ENCODE peak calls at places on chromosomes 13 and 19, in seven cellular contexts. H, J, K, S, W, Q and X are unnamed samples. For H3K4me1, H3K9me3 and H3K36me3, the result is how much of the 10 kb centered on the place peaks cover.

GRCh38 chr19:42255766-42256750 is 1.1 kb upstream of the ERF start:
- DNase-seq in J (peak), W (no peak), Q (peak), H (no peak), K (peak), S (peak), X (no peak)

GRCh38 chr19:28465317-28466086 is 747.4 kb downstream of the UQCRFS1 start:
- DNase-seq in Q (no peak), K (no peak), J (no peak), H (no peak), W (no peak), S (no peak), X (no peak)

GRCh38 chr13:110442946-110443632 is 118.4 kb downstream of the RAB20 start:
- DNase-seq in K (peak), S (no peak), W (no peak), H (no peak), Q (no peak), J (no peak), X (no peak)

GRCh38 chr19:53101518-53101917 is 1.7 kb downstream of the ZNF160 start:
- DNase-seq in Q (no peak), W (no peak), K (peak), H (no peak), J (no peak), S (no peak), X (no peak)

GRCh38 chr19:37914908-37915307 is 7.9 kb downstream of the SIPA1L3 start:
- DNase-seq in S (no peak), W (no peak), K (no peak), J (no peak), Q (no peak), H (no peak), X (no peak)

GRCh38 chr19:42412223-42412622 is 15.0 kb downstream of the LIPE start:
- DNase-seq in S (peak), J (no peak), W (no peak), Q (no peak), H (peak), K (no peak), X (no peak)

GRCh38 chr13:111506131-111506530 is 185.7 kb downstream of the TEX29 start:
- DNase-seq in J (no peak), K (no peak), S (no peak), W (no peak), Q (peak), H (no peak), X (no peak)

GRCh38 chr13:40446365-40446764 is 220.1 kb downstream of the FOXO1 start:
- DNase-seq in H (no peak), W (no peak), J (no peak), K (no peak), Q (no peak), S (no peak), X (no peak)

GRCh38 chr13:113628291-113629270 is 29.4 kb downstream of the ATP4B start:
- DNase-seq in J (no peak), H (peak), S (peak), Q (no peak), K (no peak), W (no peak), X (no peak)

GRCh38 chr13:81223784-81224501 is 883.0 kb upstream of the SPRY2 start:
- DNase-seq in H (no peak), S (peak), W (no peak), K (no peak), J (no peak), Q (no peak), X (no peak)

GRCh38 chr13:44271915-44272341 is 101.7 kb upstream of the SERP2 start:
- DNase-seq in J (peak), W (no peak), K (no peak), H (peak), Q (no peak), S (no peak), X (no peak)

GRCh38 chr13:42883771-42884170 is 102.4 kb downstream of the FAM216B start:
- DNase-seq in Q (no peak), K (peak), W (peak), H (no peak), S (peak), J (no peak), X (no peak)

GRCh38 chr19:55633866-55634265 is 6.9 kb upstream of the ZNF580 start:
- DNase-seq in H (no peak), J (no peak), W (no peak), S (no peak), K (no peak), Q (no peak), X (no peak)

GRCh38 chr13:71754407-71754974 is 112.5 kb downstream of the DACH1 start:
- DNase-seq in H (no peak), W (no peak), Q (no peak), S (no peak), J (peak), K (no peak), X (no peak)

DNA sequence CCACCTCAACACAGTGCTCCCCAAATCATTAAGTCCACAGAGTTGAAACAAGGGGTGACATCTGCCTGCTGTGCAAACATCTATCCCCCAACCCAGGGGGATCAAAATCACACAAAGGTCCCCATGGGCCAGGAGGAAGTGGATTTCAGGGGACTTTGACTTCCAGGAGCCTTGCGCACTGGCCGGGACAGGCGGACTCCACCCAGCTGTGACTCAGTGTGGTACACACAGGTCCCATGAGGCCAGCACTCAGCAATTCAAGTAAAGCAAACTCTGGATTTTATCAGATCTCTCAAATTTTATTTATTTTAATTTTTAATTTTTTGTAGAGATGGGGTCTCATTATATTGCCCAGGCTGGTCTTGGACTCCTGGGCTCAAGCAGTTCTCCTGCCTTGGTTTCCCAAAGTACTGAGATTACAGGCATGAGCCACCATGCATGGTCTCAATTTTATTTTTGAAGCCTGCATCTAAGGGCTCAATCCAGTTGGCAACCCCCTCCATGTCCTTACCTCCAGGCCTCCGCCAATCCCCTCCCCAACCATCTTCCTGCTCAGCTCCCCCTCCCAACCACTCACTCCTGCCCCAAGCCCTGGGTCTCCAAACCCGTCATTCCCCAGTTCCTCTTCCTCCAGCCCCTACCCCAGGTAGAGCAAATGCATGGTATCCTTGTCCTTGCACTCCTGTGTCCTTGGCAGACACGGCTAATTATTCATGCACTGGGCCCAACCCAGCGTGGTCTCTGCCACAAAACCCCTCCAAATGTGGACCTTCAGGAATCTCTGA is 18.2 kb downstream of the ARHGAP33 start:
- DNase-seq in S (no peak), J (no peak), K (no peak), H (no peak), Q (no peak), W (no peak), X (no peak)
- H3K4me1 ChIP-seq in S (under half), J (under half), K (under half), H (under half), Q (under half), W (under half), X (under half)

GRCh38 chr13:19172647-19173030 is 9.0 kb downstream of the TUBA3C start:
- DNase-seq in Q (no peak), K (no peak), J (no peak), S (no peak), W (no peak), H (no peak), X (no peak)

GRCh38 chr13:19172007-19172646 is 9.5 kb downstream of the TUBA3C start:
- DNase-seq in H (no peak), J (no peak), W (no peak), Q (no peak), S (no peak), K (no peak), X (no peak)

GRCh38 chr13:19171563-19171962 is 10.1 kb downstream of the TUBA3C start:
- DNase-seq in W (no peak), S (no peak), K (no peak), Q (no peak), J (no peak), H (no peak), X (no peak)

GRCh38 chr13:19169991-19170390 is 11.6 kb downstream of the TUBA3C start:
- DNase-seq in K (no peak), S (no peak), H (no peak), J (no peak), W (no peak), Q (no peak), X (no peak)

DNA sequence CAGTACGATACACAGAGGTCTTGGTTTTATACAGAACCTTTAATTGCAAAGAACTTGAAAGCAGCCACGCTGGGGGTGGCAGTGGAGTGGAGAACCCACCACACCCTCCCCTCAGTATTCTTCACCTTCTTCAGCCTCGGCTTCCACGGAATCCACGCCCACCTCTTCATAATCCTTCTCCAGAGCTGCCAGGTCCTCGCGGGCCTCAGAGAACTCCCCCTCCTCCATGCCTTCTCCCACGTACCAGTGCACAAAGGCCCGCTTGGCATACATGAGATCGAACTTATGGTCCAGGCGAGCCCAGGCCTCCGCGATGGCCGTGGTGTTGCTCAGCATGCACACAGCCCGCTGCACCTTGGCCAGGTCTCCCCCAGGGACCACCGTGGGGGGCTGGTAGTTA is 7.9 kb downstream of the TUBA3C start:
- DNase-seq in Q (no peak), H (no peak), J (no peak), K (no peak), W (no peak), S (no peak), X (no peak)
- H3K9me3 ChIP-seq in Q (under half), H (under half), J (under half), K (under half), W (half or more), S (half or more), X (under half)

GRCh38 chr19:7978196-7978825 is 27.1 kb downstream of the ELAVL1 start:
- DNase-seq in S (no peak), Q (no peak), W (no peak), H (no peak), K (peak), J (no peak), X (no peak)
- H3K36me3 ChIP-seq in S (under half), Q (under half), W (under half), H (under half), K (half or more), J (under half), X (half or more)

GRCh38 chr19:46347985-46348384 is 1.1 kb downstream of the PPP5C start:
- DNase-seq in S (no peak), K (no peak), H (no peak), J (no peak), W (no peak), Q (no peak), X (no peak)
- H3K4me1 ChIP-seq in S (under half), K (under half), H (under half), J (under half), W (under half), Q (under half), X (under half)

GRCh38 chr19:16911046-16911445 is 22.2 kb downstream of the F2RL3 start:
- DNase-seq in S (no peak), Q (no peak), K (no peak), J (no peak), H (no peak), W (no peak), X (no peak)

GRCh38 chr19:16903347-16903746 is 14.5 kb downstream of the F2RL3 start:
- DNase-seq in Q (no peak), S (no peak), K (no peak), W (no peak), H (no peak), J (no peak), X (no peak)

GRCh38 chr19:16912780-16913179 is 24.0 kb downstream of the F2RL3 start:
- DNase-seq in K (no peak), J (no peak), Q (no peak), W (no peak), H (no peak), S (no peak), X (no peak)

GRCh38 chr19:16904599-16904998 is 15.8 kb downstream of the F2RL3 start:
- DNase-seq in Q (no peak), K (no peak), W (no peak), S (no peak), H (no peak), J (no peak), X (no peak)

DNA sequence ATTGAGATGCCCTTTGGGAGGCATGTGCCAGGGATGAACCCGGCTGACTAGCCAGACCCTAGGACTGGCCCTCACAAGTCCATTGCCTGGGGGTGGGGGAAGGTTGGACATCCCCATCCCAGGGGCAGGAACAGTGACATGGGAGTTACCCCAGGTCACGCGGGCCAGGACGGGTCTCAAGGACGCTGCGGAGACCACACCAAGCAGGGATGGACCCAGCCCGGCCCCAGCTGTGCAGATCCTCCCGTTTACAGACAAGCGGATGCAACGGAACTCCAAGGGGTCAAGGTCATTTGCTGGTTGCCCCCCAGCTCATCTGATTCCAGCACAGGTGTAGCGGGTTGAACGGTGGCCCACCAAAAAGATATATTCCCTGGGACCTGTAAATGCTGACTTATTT is 20.0 kb downstream of the F2RL3 start:
- DNase-seq in J (no peak), S (no peak), Q (no peak), H (no peak), W (no peak), K (no peak), X (no peak)
- H3K9me3 ChIP-seq in J (under half), S (under half), Q (under half), H (under half), W (under half), K (under half), X (under half)